ENCODE peak calls at places on chromosome 4, in ten cellular contexts. O is keratinocyte, T is tibial artery, J is pancreas, F is PC-3, P is ascending aorta, E is transverse colon, H is left lung, S is suprapubic skin, Q is stomach. B is an unnamed sample. For H3K27me3, the result is how much of the 10 kb centered on the place peaks cover.

GRCh38 chr4:76782837-76783236 is 115.1 kb downstream of the SOWAHB start:
- DNase-seq in T (no peak), F (peak), H (no peak), O (no peak), E (no peak), S (no peak), J (no peak), Q (no peak), P (no peak), B (no peak)

GRCh38 chr4:116066711-116067245 is 953.4 kb upstream of the NDST4 start:
- DNase-seq in S (no peak), J (no peak), Q (no peak), O (peak), P (no peak), E (no peak), T (no peak), F (no peak), H (no peak), B (peak)

GRCh38 chr4:177583000-177583399 is 140.8 kb upstream of the AGA start:
- DNase-seq in E (no peak), H (no peak), O (no peak), J (no peak), P (no peak), F (peak), Q (no peak), S (no peak), T (no peak), B (no peak)

GRCh38 chr4:149164282-149164681 is 651.4 kb downstream of the IQCM start:
- DNase-seq in P (no peak), F (no peak), H (no peak), E (no peak), O (no peak), Q (no peak), T (no peak), J (no peak), S (no peak), B (peak)

GRCh38 chr4:109826719-109827118 is 1.1 kb upstream of the RRH start:
- DNase-seq in T (no peak), H (no peak), P (no peak), E (no peak), Q (no peak), J (no peak), O (no peak), F (peak), S (no peak), B (no peak)

GRCh38 chr4:183716302-183716701 is 57.2 kb downstream of the TRAPPC11 start:
- DNase-seq in J (no peak), H (no peak), Q (no peak), S (no peak), T (no peak), F (peak), P (no peak), O (no peak), E (no peak), B (no peak)

GRCh38 chr4:114173968-114174367 is 194.5 kb upstream of the ARSJ start:
- DNase-seq in J (no peak), T (no peak), S (no peak), H (no peak), F (no peak), Q (no peak), O (no peak), P (no peak), E (no peak), B (no peak)

GRCh38 chr4:153541426-153542096 is 75.4 kb downstream of the TMEM131L start:
- DNase-seq in S (no peak), T (no peak), J (no peak), H (no peak), P (no peak), Q (no peak), O (no peak), E (no peak), F (peak), B (no peak)

DNA sequence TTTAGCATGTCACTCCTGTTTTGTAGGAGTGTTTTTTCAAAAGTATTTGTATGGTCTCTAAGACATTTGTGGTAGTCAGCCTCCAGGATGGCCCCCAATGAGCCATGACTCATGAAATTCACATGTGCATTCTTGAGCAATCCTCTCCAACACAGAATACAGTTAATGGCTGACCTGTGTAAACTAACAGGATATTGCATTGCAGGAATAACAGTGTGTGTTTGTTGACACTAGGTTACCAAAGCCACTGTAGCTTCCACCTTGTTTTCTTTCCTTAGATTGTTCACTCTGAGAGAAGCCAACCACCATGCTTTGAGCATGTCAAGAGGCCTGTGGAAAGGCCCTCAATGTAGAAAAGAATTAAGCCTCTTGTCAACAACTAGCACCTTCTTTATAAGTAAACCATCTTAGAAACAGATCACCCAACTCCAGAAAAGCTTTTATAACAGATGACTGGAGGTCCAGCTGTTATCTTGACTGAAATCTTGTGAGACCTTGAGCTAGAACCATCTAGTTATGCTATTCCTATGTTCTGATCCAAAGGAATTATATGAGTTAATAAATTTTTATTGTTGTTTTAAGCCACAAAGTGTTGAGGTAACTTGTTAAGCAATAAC is 28.5 kb downstream of the TBCK start:
- DNase-seq in P (no peak), J (no peak), E (no peak), S (no peak), Q (no peak), T (no peak), F (peak), O (no peak), H (no peak), B (no peak)
- H3K27ac ChIP-seq in P (no peak), J (no peak), E (no peak), S (no peak), Q (no peak), T (no peak), F (peak), O (peak), H (no peak), B (no peak)

GRCh38 chr4:8192748-8193738 is 6.0 kb upstream of the SH3TC1 start:
- DNase-seq in H (peak), P (no peak), T (no peak), J (no peak), Q (peak), E (peak), S (no peak), O (no peak), F (peak), B (no peak)
- TF ChIP-seq CTCF in H (no peak), P (peak), T (no peak), J (peak), Q (peak), E (peak), S (no peak), O (no peak), F (peak), B (peak)

DNA sequence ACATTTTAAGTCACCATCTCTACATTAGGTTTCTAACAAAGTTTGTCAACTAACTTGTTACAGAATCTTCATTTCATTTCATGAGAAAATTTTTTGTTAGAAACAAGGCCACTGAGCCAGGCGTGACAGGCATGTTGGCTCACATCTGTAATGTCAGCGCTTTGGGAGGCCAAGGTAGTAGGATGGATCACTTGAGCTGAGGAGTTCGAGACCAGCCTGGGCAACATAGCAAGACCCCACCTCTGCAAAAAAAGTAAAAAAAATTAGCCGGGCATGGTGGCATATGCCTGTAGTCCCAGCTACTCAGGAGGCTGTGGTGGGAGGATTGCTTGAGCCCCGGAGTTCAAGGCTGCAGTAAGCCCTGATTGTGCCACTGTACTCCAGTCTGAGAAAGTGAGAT is 32.3 kb downstream of the FAT1 start:
- DNase-seq in O (no peak), E (no peak), S (no peak), J (no peak), Q (no peak), T (no peak), F (no peak), P (no peak), H (no peak), B (no peak)
- H3K27me3 ChIP-seq in O (under half), E (under half), S (under half), J (under half), Q (under half), T (under half), F (under half), P (under half), H (under half), B (under half)

DNA sequence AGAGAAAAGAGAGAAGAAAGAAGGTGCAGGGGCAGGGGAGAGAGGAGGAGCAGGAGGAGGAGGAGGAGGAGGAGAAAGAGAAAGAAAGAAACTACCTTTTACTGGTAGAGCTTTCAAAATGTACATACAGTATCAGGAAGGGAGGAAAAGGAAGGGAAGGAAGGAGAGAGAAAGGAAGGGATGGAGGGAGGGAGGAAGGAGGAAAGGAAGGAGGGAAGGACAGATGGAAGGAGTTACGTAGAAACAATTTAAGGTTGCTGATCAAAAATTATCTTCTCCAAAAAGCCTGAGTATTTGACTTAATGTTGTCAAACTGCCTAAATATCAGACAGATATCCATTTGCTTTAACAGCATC is 13.4 kb downstream of the TBC1D9 start:
- DNase-seq in O (no peak), E (no peak), P (no peak), Q (no peak), S (no peak), F (no peak), J (no peak), H (no peak), T (no peak), B (no peak)
- H3K27ac ChIP-seq in O (no peak), E (peak), P (no peak), Q (no peak), S (no peak), F (no peak), J (no peak), H (no peak), T (no peak), B (peak)

GRCh38 chr4:179626687-179627086 is 2184.4 kb upstream of the AGA start:
- DNase-seq in P (no peak), T (no peak), E (no peak), F (peak), J (no peak), Q (no peak), S (no peak), O (no peak), H (no peak), B (peak)
- TF ChIP-seq CTCF in P (no peak), T (no peak), E (no peak), F (peak), J (no peak), Q (no peak), S (no peak), O (no peak), H (no peak), B (peak)

DNA sequence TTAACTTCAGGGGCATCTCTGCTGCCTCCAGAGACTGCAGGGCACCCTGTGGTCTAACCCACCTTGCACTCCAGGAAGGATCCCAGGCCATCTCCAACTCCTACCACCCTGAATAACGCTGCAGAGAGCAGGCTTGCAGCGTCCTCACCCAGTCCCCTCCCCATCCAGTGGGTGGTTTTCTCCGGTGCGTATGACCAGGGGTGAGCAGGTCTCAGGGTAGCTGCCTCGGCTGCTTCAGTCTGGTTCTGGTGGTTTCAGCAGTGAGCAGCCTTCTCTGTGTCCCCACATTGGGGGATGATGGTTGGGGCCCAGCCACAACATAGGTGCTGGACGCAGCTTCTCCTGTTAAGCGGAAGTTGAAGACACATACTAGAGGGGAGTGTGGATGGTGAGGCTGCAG is 38.6 kb upstream of the SORCS2 start:
- DNase-seq in H (no peak), S (no peak), E (no peak), P (no peak), T (no peak), F (no peak), J (peak), Q (no peak), O (no peak), B (peak)
- H3K27me3 ChIP-seq in H (under half), S (under half), E (under half), P (under half), T (under half), F (under half), J (under half), Q (under half), O (under half), B (under half)

GRCh38 chr4:16116493-16116990 is 32.7 kb upstream of the PROM1 start:
- DNase-seq in E (no peak), T (no peak), P (no peak), J (no peak), S (no peak), O (no peak), Q (no peak), F (no peak), H (no peak), B (peak)
- H3K27ac ChIP-seq in E (no peak), T (no peak), P (no peak), J (no peak), S (no peak), O (no peak), Q (no peak), F (no peak), H (no peak), B (no peak)

GRCh38 chr4:26132858-26133257 is 188.0 kb upstream of the RBPJ start:
- DNase-seq in J (no peak), H (no peak), F (no peak), P (no peak), S (no peak), E (no peak), O (no peak), Q (no peak), T (no peak), B (peak)
- TF ChIP-seq CTCF in J (no peak), H (no peak), F (peak), P (no peak), S (no peak), E (no peak), O (peak), Q (no peak), T (no peak), B (peak)